ENCODE peak calls at places on chromosome 7, in five cellular contexts. W, M, P, U and Y are unnamed samples.

GRCh38 chr7:30224511-30225031 is 59.8 kb upstream of the ZNRF2 start:
- DNase-seq in U (peak), W (no peak), P (no peak), M (no peak), Y (peak)

GRCh38 chr7:46059308-46060020 is 138.4 kb upstream of the IGFBP3 start:
- DNase-seq in M (no peak), U (no peak), W (no peak), P (no peak), Y (no peak)

GRCh38 chr7:20197837-20198236 is 19.3 kb downstream of the MACC1 start:
- DNase-seq in M (no peak), U (no peak), P (no peak), W (peak), Y (no peak)

GRCh38 chr7:157413881-157414701 is 77.3 kb downstream of the DNAJB6 start:
- DNase-seq in P (no peak), W (no peak), U (no peak), M (no peak), Y (no peak)

GRCh38 chr7:85730016-85730415 is 543.2 kb upstream of the SEMA3D start:
- DNase-seq in U (no peak), W (no peak), P (no peak), M (no peak), Y (no peak)

GRCh38 chr7:77439572-77439971 is 23.4 kb upstream of the GSAP start:
- DNase-seq in U (no peak), M (no peak), P (no peak), W (no peak), Y (no peak)

GRCh38 chr7:68133045-68133444 is 1136.4 kb downstream of the TYW1 start:
- DNase-seq in W (no peak), P (no peak), M (no peak), U (no peak), Y (no peak)

GRCh38 chr7:71466448-71467145 is 334.7 kb downstream of the GALNT17 start:
- DNase-seq in U (no peak), W (no peak), M (no peak), P (no peak), Y (no peak)

GRCh38 chr7:116652793-116653192 is 19.2 kb upstream of the MET start:
- DNase-seq in M (no peak), P (no peak), U (peak), W (no peak), Y (no peak)

GRCh38 chr7:36972140-36972518 is 247.8 kb upstream of the AOAH start:
- DNase-seq in M (no peak), W (no peak), U (no peak), P (peak), Y (peak)

GRCh38 chr7:2705371-2706096 is 17.5 kb downstream of the AMZ1 start:
- DNase-seq in W (no peak), U (no peak), M (no peak), P (no peak), Y (no peak)

GRCh38 chr7:36021367-36021766 is 131.7 kb upstream of the EEPD1 start:
- DNase-seq in M (peak), P (no peak), U (no peak), W (peak), Y (no peak)

GRCh38 chr7:127667017-127667670 is 15.2 kb downstream of the SND1 start:
- DNase-seq in P (no peak), M (no peak), U (peak), W (no peak), Y (peak)

GRCh38 chr7:92608380-92609322 is 18.5 kb upstream of the FAM133B start:
- DNase-seq in P (peak), M (peak), U (no peak), W (peak), Y (no peak)

GRCh38 chr7:104890216-104890615 is 123.8 kb upstream of the KMT2E start:
- DNase-seq in M (no peak), W (peak), P (no peak), U (no peak), Y (no peak)

GRCh38 chr7:2529161-2530075 is 9.8 kb downstream of the LFNG start:
- DNase-seq in M (no peak), U (peak), W (no peak), P (no peak), Y (peak)

GRCh38 chr7:4613855-4614548 is 68.1 kb upstream of the FOXK1 start:
- DNase-seq in P (no peak), M (no peak), W (no peak), U (peak), Y (peak)

GRCh38 chr7:121334376-121334775 is 5.6 kb downstream of the WNT16 start:
- DNase-seq in W (no peak), P (no peak), M (no peak), U (no peak), Y (no peak)

GRCh38 chr7:92880212-92881090 is 44.1 kb upstream of the CDK6 start:
- DNase-seq in M (peak), P (no peak), U (no peak), W (peak), Y (no peak)

GRCh38 chr7:131328387-131329175 is 905 bp downstream of the MKLN1 start:
- DNase-seq in M (no peak), W (peak), P (no peak), U (peak), Y (peak)

GRCh38 chr7:2710256-2710655 is 22.3 kb downstream of the AMZ1 start:
- DNase-seq in U (no peak), M (no peak), W (no peak), P (no peak), Y (no peak)

GRCh38 chr7:156143683-156144082 is 331.4 kb upstream of the SHH start:
- DNase-seq in M (no peak), U (no peak), W (no peak), P (no peak), Y (no peak)

GRCh38 chr7:131188367-131189339 is 139.0 kb upstream of the MKLN1 start:
- DNase-seq in P (no peak), M (no peak), W (no peak), U (peak), Y (peak)

GRCh38 chr7:124354206-124354605 is 321.3 kb upstream of the TMEM229A start:
- DNase-seq in W (no peak), P (no peak), U (no peak), M (no peak), Y (no peak)

GRCh38 chr7:19508124-19508523 is 200.7 kb downstream of the POLR1F start:
- DNase-seq in U (no peak), W (no peak), M (no peak), P (no peak), Y (no peak)

GRCh38 chr7:73519867-73520672 is 2.0 kb downstream of the BAZ1B start:
- DNase-seq in U (peak), W (peak), P (no peak), M (no peak), Y (no peak)

GRCh38 chr7:76425156-76425555 is 406 bp downstream of the ZP3 start:
- DNase-seq in M (no peak), P (no peak), U (no peak), W (no peak), Y (no peak)

GRCh38 chr7:1779445-1779844 is 109.4 kb downstream of the ELFN1 start:
- DNase-seq in W (no peak), M (no peak), P (no peak), U (no peak), Y (no peak)

GRCh38 chr7:125670926-125671572 is 741.4 kb upstream of the POT1 start:
- DNase-seq in U (no peak), P (peak), W (peak), M (no peak), Y (peak)

GRCh38 chr7:96870201-96870600 is 135.2 kb upstream of the DLX6 start:
- DNase-seq in P (no peak), M (no peak), W (no peak), U (no peak), Y (no peak)

GRCh38 chr7:124101173-124101768 is 68.4 kb upstream of the TMEM229A start:
- DNase-seq in W (peak), M (no peak), P (peak), U (peak), Y (peak)

GRCh38 chr7:23357190-23358093 is 58.3 kb downstream of the MALSU1 start:
- DNase-seq in M (no peak), U (peak), P (no peak), W (peak), Y (peak)

GRCh38 chr7:102992820-102993531 is 80.2 kb downstream of the LRRC17 start:
- DNase-seq in W (no peak), M (no peak), U (peak), P (no peak), Y (peak)

GRCh38 chr7:81884817-81885216 is 115.0 kb upstream of the HGF start:
- DNase-seq in P (no peak), M (no peak), W (no peak), U (no peak), Y (no peak)

GRCh38 chr7:143351574-143351973 is 10.9 kb downstream of the FAM131B start:
- DNase-seq in P (no peak), W (no peak), M (no peak), U (no peak), Y (no peak)

GRCh38 chr7:142194201-142194600 is 63.7 kb downstream of the PRSS58 start:
- DNase-seq in M (no peak), W (no peak), U (no peak), P (no peak), Y (no peak)

DNA sequence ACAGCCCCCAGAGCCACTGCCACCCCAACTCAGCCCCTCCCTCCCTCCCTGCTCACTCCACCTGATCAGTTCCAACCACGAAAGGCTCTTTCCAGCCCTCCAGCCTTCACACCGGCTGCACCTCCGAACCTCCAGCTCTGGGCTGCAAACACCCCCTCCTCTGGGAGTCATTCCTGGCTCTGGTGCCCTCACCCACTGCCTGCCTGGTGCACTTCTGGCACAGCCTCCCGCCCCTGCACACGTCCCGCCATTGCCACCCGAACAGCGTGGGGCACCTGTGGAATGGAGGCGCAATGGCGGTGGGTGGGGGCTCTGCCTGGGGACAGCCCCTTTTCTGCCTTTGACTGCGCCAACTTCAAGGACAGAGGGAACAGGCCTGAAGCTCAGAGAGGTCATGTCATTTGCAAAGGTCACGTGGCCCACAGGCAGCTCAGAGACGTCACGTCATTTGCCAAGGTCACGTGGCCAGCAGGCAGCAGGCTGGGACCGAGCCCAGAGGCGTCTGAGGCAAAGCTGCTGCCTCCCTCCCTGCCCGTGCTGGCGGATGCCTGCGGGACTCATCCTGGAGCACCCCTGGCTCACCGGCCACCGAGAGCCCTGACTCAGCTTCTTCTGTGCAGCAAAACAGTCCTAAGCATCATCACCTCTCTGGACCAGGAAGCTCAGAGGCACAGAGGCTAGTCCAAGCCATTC is 76.0 kb upstream of the DNAAF5 start:
- DNase-seq in W (no peak), M (no peak), U (no peak), P (no peak), Y (no peak)
- H2AK5ac ChIP-seq in W (no peak), M (no peak), U (no peak), P (no peak), Y (no peak)

DNA sequence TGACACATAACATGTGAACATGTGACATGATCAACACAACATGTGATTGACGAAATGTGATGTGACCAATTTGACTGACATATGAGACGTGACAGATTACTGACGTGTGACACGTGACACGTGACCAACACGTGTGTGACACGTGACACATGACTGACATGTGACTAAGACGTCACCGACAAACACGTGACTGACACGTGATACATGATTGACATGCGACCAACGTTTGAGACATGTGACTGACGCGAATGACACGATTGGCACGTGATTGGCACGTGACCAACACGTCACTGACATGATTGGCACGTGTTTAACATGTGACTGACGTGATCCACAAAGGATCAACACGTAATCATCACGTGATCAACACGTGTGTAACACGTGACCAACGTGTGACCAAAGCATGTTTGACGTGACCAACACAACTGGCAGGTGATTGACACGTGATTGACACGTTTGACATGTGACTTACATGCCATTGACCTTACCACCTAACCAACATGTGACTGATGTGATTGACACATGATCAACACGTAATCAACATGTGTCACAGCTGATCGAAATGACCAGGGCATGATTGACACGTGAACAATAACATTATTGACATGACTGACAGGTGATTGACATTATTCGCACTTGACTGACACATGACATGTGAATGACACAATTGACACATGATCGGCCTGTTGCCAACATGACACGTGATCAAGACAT is 23.7 kb downstream of the CRPPA start:
- DNase-seq in M (no peak), W (peak), P (no peak), U (peak), Y (no peak)
- H2AK5ac ChIP-seq in M (no peak), W (no peak), P (no peak), U (no peak), Y (no peak)

GRCh38 chr7:69746383-69746782 is 148.1 kb downstream of the AUTS2 start:
- DNase-seq in P (no peak), U (no peak), W (no peak), M (no peak), Y (no peak)
- H2AK5ac ChIP-seq in P (no peak), U (no peak), W (no peak), M (no peak), Y (no peak)

GRCh38 chr7:54679414-54679813 is 79.6 kb downstream of the SEC61G start:
- DNase-seq in W (no peak), U (no peak), P (no peak), M (no peak), Y (no peak)
- H2AK5ac ChIP-seq in W (no peak), U (no peak), P (no peak), M (no peak), Y (no peak)

GRCh38 chr7:29115130-29115529 is 31.2 kb downstream of the CPVL start:
- DNase-seq in W (no peak), M (no peak), U (no peak), P (no peak), Y (no peak)

GRCh38 chr7:29115753-29116152 is 30.6 kb downstream of the CPVL start:
- DNase-seq in W (peak), U (no peak), P (no peak), M (no peak), Y (no peak)

GRCh38 chr7:29116361-29116760 is 30.0 kb downstream of the CPVL start:
- DNase-seq in U (no peak), P (no peak), M (no peak), W (peak), Y (no peak)

GRCh38 chr7:29112721-29113120 is 33.6 kb downstream of the CPVL start:
- DNase-seq in M (no peak), U (no peak), P (no peak), W (no peak), Y (no peak)

GRCh38 chr7:29113384-29114102 is 32.8 kb downstream of the CPVL start:
- DNase-seq in P (no peak), U (no peak), M (peak), W (peak), Y (peak)
- H2AK5ac ChIP-seq in P (no peak), U (no peak), M (no peak), W (no peak), Y (no peak)

GRCh38 chr7:129771201-129771927 is 159.8 kb downstream of the NRF1 start:
- DNase-seq in P (no peak), M (no peak), U (no peak), W (no peak), Y (no peak)

GRCh38 chr7:129769866-129770808 is 158.6 kb downstream of the NRF1 start:
- DNase-seq in M (no peak), P (no peak), U (no peak), W (no peak), Y (no peak)

GRCh38 chr7:129772646-129773280 is 161.2 kb downstream of the NRF1 start:
- DNase-seq in M (no peak), P (no peak), U (no peak), W (no peak), Y (no peak)

GRCh38 chr7:129773328-129773731 is 161.8 kb downstream of the NRF1 start:
- DNase-seq in W (no peak), P (no peak), U (no peak), M (no peak), Y (no peak)

DNA sequence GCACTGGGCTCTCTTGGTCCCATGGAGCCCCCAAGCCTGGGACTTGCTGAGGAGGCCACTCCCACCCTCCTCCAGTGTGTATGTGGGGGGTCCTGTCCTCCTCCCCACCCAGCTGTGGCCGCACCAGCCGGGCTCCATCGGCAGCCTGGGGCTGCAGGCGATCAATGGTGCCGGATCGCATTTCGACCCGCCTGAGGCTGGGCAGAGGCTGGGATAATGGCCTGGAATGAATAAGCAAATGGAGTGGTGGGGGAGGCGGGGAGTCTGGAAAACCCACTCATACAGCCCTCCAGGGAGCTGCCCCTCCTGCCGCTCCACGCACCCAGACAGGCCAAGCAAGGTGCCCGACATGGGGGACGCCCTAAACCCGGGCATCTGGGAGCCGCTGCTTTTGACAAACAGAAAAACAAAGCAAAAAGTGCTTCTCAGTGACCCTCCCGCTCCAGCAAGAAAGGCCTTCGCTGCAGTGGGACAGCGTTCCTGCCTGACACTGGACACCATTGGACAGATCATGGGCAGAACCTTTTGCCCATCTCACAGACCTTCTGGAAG is 160.5 kb downstream of the NRF1 start:
- DNase-seq in W (peak), M (peak), P (no peak), U (no peak), Y (no peak)
- H2AK5ac ChIP-seq in W (no peak), M (no peak), P (peak), U (no peak), Y (no peak)

GRCh38 chr7:101677421-101678137 is 48.5 kb upstream of the MYL10 start:
- DNase-seq in W (peak), M (no peak), U (peak), P (no peak), Y (no peak)
- H2AK5ac ChIP-seq in W (no peak), M (no peak), U (no peak), P (peak), Y (no peak)

GRCh38 chr7:56290548-56290947 is 174.3 kb upstream of the NUPR2 start:
- DNase-seq in M (no peak), U (no peak), W (no peak), P (no peak), Y (no peak)

DNA sequence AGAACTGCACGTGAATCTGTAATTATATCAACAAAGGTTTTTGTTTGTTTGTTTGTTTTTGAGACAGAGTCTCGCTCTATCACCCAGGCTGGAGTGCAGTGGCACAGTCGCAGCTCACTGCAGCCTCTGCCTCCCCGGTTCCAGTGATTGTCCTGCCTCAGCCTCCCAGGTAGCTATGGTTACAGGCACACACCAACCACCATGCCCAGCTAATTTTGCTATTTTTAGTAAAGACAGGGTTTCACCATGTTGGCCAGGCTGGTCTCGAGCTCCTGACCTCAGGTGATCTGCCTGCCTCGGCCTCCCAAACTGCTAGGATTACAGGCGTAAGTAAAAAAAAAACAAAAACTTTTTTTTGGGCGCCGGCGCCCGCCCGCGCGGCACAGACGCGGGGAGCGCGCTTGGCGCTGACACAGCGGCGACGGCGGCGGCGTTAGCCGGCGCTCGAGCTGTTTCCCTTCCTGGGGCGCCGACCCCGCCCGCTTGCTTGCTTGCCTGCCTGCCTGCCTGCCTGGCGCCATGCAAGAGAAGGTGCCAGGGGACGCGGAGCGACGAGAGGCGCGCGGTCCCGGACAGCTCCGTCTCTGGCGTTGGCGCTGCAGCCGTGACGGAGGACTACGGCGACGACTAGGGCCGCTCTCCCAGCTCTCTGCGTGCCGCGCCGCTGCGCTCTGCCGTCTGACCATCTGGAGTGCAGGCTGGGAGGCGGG is 171.4 kb upstream of the NUPR2 start:
- DNase-seq in P (no peak), W (no peak), M (no peak), U (no peak), Y (no peak)
- H2AK5ac ChIP-seq in P (no peak), W (no peak), M (no peak), U (no peak), Y (no peak)

DNA sequence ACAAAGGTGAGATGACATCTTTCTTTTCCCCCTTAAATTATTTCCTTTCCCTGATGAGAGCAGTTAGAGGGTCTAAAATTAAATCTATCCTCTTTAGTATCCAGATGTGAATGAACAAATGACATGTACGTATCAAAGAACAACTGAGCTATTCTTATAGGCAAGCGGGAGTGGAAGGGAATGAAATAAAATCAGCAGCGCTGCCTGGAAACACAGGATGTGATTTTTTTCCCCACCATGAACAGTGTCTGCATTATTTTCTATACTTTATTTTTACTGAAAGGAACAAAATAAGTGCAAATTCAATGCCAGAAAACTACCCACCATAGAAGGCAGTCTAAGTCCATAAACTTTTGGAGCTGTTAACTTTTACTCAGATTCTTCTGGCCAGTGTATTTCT is 40.6 kb downstream of the SLC26A4 start:
- DNase-seq in M (no peak), P (no peak), W (no peak), U (no peak), Y (no peak)
- H2AK5ac ChIP-seq in M (no peak), P (no peak), W (no peak), U (no peak), Y (no peak)

GRCh38 chr7:98879198-98879988 is 1.1 kb downstream of the TRRAP start:
- DNase-seq in P (no peak), M (peak), U (peak), W (peak), Y (peak)
- H2AK5ac ChIP-seq in P (peak), M (no peak), U (peak), W (no peak), Y (no peak)